ENCODE peak calls at places on chromosome 5, in four cellular contexts. A is SK-N-SH, R is breast epithelium, S is heart left ventricle. U is an unnamed sample. For H3K4me1, the result is how much of the 10 kb centered on the place peaks cover.

GRCh38 chr5:131986161-131986912 is 25.1 kb downstream of the ACSL6 start:
- DNase-seq in A (no peak), R (no peak), S (no peak), U (no peak)

GRCh38 chr5:149641000-149641576 is 59.8 kb downstream of the ARHGEF37 start:
- DNase-seq in A (no peak), R (no peak), S (peak), U (no peak)

GRCh38 chr5:78747703-78748359 is 99.3 kb upstream of the LHFPL2 start:
- DNase-seq in A (no peak), R (no peak), S (no peak), U (no peak)

GRCh38 chr5:118891252-118891651 is 97.1 kb downstream of the DTWD2 start:
- DNase-seq in A (no peak), R (no peak), S (no peak), U (no peak)

GRCh38 chr5:43154424-43154823 is 33.7 kb downstream of the ZNF131 start:
- DNase-seq in A (no peak), R (no peak), S (no peak), U (no peak)

GRCh38 chr5:139301766-139302499 is 8.4 kb downstream of the MATR3 start:
- DNase-seq in A (no peak), R (no peak), S (no peak), U (no peak)

GRCh38 chr5:131460867-131461572 is 174.0 kb downstream of the RAPGEF6 start:
- DNase-seq in A (peak), R (no peak), S (no peak), U (no peak)

GRCh38 chr5:59583151-59583809 is 310.2 kb downstream of the PDE4D start:
- DNase-seq in A (no peak), R (no peak), S (no peak), U (no peak)

GRCh38 chr5:173884402-173885053 is 3.6 kb upstream of the CPEB4 start:
- DNase-seq in A (no peak), R (no peak), S (no peak), U (no peak)

GRCh38 chr5:177070536-177071191 is 16.1 kb upstream of the FGFR4 start:
- DNase-seq in A (no peak), R (no peak), S (no peak), U (no peak)

GRCh38 chr5:178293815-178294214 is 61.2 kb upstream of the PHYKPL start:
- DNase-seq in A (no peak), R (no peak), S (no peak), U (no peak)

GRCh38 chr5:113776168-113776567 is 262.7 kb downstream of the YTHDC2 start:
- DNase-seq in A (no peak), R (no peak), S (no peak), U (no peak)

GRCh38 chr5:139831624-139832023 is 36.0 kb downstream of the PSD2 start:
- DNase-seq in A (no peak), R (no peak), S (no peak), U (no peak)

GRCh38 chr5:177610770-177611445 is 11.0 kb downstream of the B4GALT7 start:
- DNase-seq in A (no peak), R (no peak), S (no peak), U (peak)

GRCh38 chr5:57277085-57277484 is 103.2 kb downstream of the GPBP1 start:
- DNase-seq in A (peak), R (no peak), S (no peak), U (no peak)

DNA sequence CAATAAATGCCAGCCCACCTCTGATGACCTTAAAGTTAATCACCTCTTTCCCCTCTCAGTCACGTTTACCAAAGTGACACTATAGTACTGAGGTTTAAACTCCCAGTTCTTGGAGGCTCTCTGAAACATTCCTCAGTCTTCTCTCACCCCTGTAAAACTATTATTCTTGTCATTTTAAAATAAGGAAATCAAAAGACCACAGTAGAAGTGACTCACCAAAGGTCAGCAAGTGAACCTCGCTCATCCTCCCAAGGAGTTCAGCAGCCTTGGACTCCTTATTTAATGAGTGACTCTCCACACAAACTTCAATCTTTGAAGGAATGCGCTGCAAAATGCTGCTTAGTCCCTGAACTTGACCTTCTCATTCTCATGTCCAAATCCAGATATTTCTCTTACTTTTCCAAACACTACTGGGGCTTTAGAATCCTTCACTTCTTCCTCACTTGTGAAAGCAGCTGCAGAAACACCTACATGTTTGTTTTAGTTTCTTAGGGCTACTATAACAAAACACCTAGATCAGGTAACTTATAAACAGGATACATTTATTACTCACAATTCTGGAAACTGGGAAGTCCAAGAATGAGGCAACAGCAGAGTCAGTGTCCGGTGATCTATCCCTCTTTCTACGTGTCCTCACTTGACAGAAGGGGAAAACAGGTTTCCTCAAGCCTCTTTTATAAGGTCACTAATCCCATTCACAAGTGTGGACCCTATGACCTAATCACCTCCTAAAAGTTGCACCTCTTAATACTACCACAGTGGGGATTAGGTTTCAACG is 103.9 kb downstream of the PIK3R1 start:
- DNase-seq in A (no peak), R (no peak), S (no peak), U (no peak)
- H3K4me1 ChIP-seq in A (under half), R (under half), S (under half), U (under half)

GRCh38 chr5:142292808-142293207 is 32.0 kb downstream of the SPRY4 start:
- DNase-seq in A (no peak), R (no peak), S (no peak), U (no peak)

GRCh38 chr5:142293486-142293885 is 31.3 kb downstream of the SPRY4 start:
- DNase-seq in A (no peak), R (no peak), S (no peak), U (no peak)

GRCh38 chr5:142290574-142291299 is 34.1 kb downstream of the SPRY4 start:
- DNase-seq in A (peak), R (no peak), S (peak), U (no peak)

GRCh38 chr5:142289708-142290573 is 34.9 kb downstream of the SPRY4 start:
- DNase-seq in A (peak), R (no peak), S (peak), U (no peak)

GRCh38 chr5:142292249-142292648 is 32.6 kb downstream of the SPRY4 start:
- DNase-seq in A (no peak), R (no peak), S (no peak), U (no peak)
- H3K4me1 ChIP-seq in A (half or more), R (under half), S (under half), U (under half)

DNA sequence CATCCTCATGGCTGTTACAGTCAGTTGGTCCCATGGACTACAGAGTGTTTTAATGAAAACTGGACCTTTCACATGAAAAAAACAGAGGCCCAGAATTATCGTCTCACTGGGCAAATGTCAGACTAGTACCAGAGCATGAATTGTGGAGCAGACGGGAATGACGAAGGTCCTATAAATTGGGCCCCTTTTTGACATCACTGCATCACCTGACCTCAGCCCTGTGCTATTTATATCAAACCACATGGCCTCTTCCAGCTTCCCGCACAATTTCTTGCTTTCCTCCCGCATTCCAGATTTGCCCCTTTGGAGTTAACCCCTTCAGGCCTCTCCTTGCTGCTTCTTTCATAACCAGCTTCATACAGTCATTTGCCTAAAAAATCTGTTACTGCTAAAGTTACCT is 301.7 kb downstream of the ATPSCKMT start:
- DNase-seq in A (no peak), R (no peak), S (no peak), U (no peak)
- H3K4me1 ChIP-seq in A (under half), R (under half), S (under half), U (under half)

GRCh38 chr5:107383414-107383813 is 287.3 kb downstream of the EFNA5 start:
- DNase-seq in A (no peak), R (no peak), S (no peak), U (no peak)
- H3K4me1 ChIP-seq in A (under half), R (under half), S (under half), U (under half)

DNA sequence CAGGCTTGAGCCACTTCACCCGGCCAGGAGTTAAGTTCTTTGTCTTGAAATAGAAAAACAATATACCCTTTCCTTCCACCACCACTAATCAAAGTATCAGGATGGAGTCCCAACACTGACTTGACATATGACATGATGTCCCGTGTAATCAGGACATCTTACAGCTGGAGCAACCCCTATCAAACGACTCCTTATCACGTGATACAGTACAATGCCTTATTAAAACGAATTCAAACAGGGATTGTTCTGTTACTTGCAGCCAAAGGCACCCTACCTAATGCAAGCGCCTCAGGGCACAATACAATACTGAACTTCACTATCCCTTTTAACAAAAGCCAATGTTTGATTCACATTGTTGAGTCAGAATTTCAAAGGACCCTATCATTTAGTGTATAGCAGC is 261.3 kb downstream of the SLIT3 start:
- DNase-seq in A (no peak), R (no peak), S (no peak), U (no peak)
- H3K4me1 ChIP-seq in A (under half), R (under half), S (under half), U (under half)

GRCh38 chr5:82352146-82352791 is 74.1 kb upstream of the RPS23 start:
- DNase-seq in A (no peak), R (no peak), S (no peak), U (no peak)
- H3K4me1 ChIP-seq in A (under half), R (under half), S (under half), U (under half)

GRCh38 chr5:31607546-31607945 is 31.4 kb upstream of the PDZD2 start:
- DNase-seq in A (no peak), R (no peak), S (no peak), U (no peak)
- H3K4me1 ChIP-seq in A (under half), R (under half), S (under half), U (under half)

DNA sequence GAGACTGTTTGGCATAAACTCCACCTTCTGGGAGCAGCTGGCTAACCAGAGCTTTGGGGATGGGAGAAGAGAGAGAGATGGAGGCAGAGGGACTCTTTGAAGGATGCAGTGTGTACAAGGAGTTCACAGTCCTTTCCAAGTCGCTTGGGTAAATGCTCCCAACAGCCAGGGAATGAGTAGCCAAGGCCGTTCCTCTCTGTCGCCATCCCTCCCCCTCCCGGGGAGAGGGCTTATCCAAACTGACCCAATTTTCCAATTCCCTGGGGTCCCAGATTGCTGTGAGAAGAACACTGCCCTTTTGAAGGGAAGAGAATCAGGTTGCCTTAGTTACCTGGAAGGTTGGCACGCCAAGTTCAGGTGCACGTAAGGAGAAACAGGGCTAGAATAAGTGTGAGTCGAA is 7.9 kb downstream of the WWC1 start:
- DNase-seq in A (no peak), R (no peak), S (no peak), U (no peak)
- H3K4me1 ChIP-seq in A (under half), R (under half), S (under half), U (under half)

GRCh38 chr5:147169846-147170245 is 65.0 kb upstream of the STK32A start:
- DNase-seq in A (no peak), R (no peak), S (no peak), U (no peak)

GRCh38 chr5:147167529-147167928 is 67.3 kb upstream of the STK32A start:
- DNase-seq in A (no peak), R (no peak), S (no peak), U (no peak)

GRCh38 chr5:147169399-147169798 is 65.4 kb upstream of the STK32A start:
- DNase-seq in A (no peak), R (no peak), S (no peak), U (no peak)

GRCh38 chr5:147170603-147171002 is 64.2 kb upstream of the STK32A start:
- DNase-seq in A (no peak), R (no peak), S (no peak), U (peak)

GRCh38 chr5:147168578-147169327 is 66.1 kb upstream of the STK32A start:
- DNase-seq in A (no peak), R (no peak), S (no peak), U (no peak)
- H3K4me1 ChIP-seq in A (under half), R (under half), S (under half), U (under half)